ENCODE peak calls at places on chromosome 13, in nine cellular contexts. K is CD8-positive, alpha-beta memory T cell; M is AG09319; J is NB4; V is CD4-positive, alpha-beta memory T cell; I is kidney tubule cell; W is myocyte; U is GM20000; N is effector CD4-positive, alpha-beta T cell. S is an unnamed sample.

GRCh38 chr13:79307866-79308298 is 98.2 kb downstream of the RBM26 start:
- DNase-seq in M (no peak), W (peak), K (no peak), N (no peak), U (no peak), V (no peak), I (peak), J (no peak), S (peak)

GRCh38 chr13:109764474-109765292 is 21.7 kb downstream of the IRS2 start:
- DNase-seq in W (peak), N (no peak), K (no peak), J (peak), U (no peak), M (no peak), I (no peak), V (peak), S (peak)

GRCh38 chr13:111119966-111120365 is 4.9 kb downstream of the ARHGEF7 start:
- DNase-seq in U (no peak), K (no peak), N (no peak), M (no peak), V (no peak), W (no peak), I (no peak), J (no peak), S (no peak)

GRCh38 chr13:44024496-44025155 is 144.9 kb downstream of the LACC1 start:
- DNase-seq in V (no peak), K (no peak), I (peak), W (no peak), M (no peak), J (no peak), N (no peak), U (no peak), S (no peak)

GRCh38 chr13:106291006-106291405 is 244.5 kb downstream of the EFNB2 start:
- DNase-seq in U (no peak), I (peak), W (no peak), K (no peak), M (no peak), J (no peak), N (no peak), V (no peak), S (no peak)

GRCh38 chr13:106072014-106072413 is 463.4 kb downstream of the EFNB2 start:
- DNase-seq in U (no peak), M (no peak), V (no peak), K (no peak), I (no peak), W (no peak), J (no peak), N (no peak), S (no peak)

GRCh38 chr13:50241479-50241878 is 226.2 kb downstream of the KCNRG start:
- DNase-seq in W (no peak), I (no peak), M (no peak), U (no peak), J (no peak), N (no peak), V (no peak), K (no peak), S (no peak)

GRCh38 chr13:71864981-71865857 is 1.8 kb downstream of the DACH1 start:
- DNase-seq in U (peak), J (peak), M (no peak), N (no peak), I (peak), K (no peak), V (no peak), W (no peak), S (no peak)

GRCh38 chr13:49622174-49622946 is 5.9 kb upstream of the ARL11 start:
- DNase-seq in M (no peak), K (no peak), V (no peak), U (no peak), W (no peak), I (no peak), N (no peak), J (no peak), S (no peak)

GRCh38 chr13:99206873-99207272 is 6.2 kb downstream of the UBAC2 start:
- DNase-seq in W (no peak), J (no peak), K (no peak), I (no peak), N (no peak), V (no peak), U (no peak), M (no peak), S (no peak)

GRCh38 chr13:112905619-112905989 is 63.4 kb upstream of the MCF2L start:
- DNase-seq in M (no peak), W (no peak), V (no peak), I (no peak), N (no peak), U (no peak), J (no peak), K (no peak), S (no peak)

GRCh38 chr13:44158741-44159632 is 214.6 kb upstream of the SERP2 start:
- DNase-seq in K (no peak), W (peak), U (no peak), M (no peak), I (peak), N (no peak), J (no peak), V (no peak), S (no peak)

GRCh38 chr13:41528021-41528420 is 70.7 kb downstream of the RGCC start:
- DNase-seq in U (no peak), N (no peak), J (no peak), I (no peak), M (no peak), V (no peak), K (no peak), W (no peak), S (no peak)

GRCh38 chr13:113209880-113210421 is 538 bp downstream of the CUL4A start:
- DNase-seq in N (peak), U (peak), V (peak), K (peak), J (peak), M (no peak), I (peak), W (peak), S (peak)

GRCh38 chr13:82847595-82847994 is 1034.7 kb downstream of the SLITRK1 start:
- DNase-seq in K (no peak), J (no peak), W (no peak), I (no peak), U (no peak), N (no peak), V (no peak), M (no peak), S (no peak)

GRCh38 chr13:40313269-40314200 is 352.9 kb downstream of the FOXO1 start:
- DNase-seq in V (no peak), J (no peak), N (no peak), W (no peak), K (no peak), I (peak), U (no peak), M (no peak), S (no peak)

GRCh38 chr13:110509971-110510786 is 51.3 kb downstream of the RAB20 start:
- DNase-seq in N (no peak), I (no peak), J (peak), V (no peak), M (no peak), U (peak), K (no peak), W (no peak), S (peak)

GRCh38 chr13:75704942-75705320 is 68.8 kb downstream of the LMO7 start:
- DNase-seq in N (no peak), M (no peak), J (no peak), K (no peak), W (peak), U (no peak), V (no peak), I (peak), S (no peak)